ENCODE peak calls at places on chromosome 14, in four cellular contexts. One of them, this sample, is unnamed. For H3K4me1, the result is how much of the 10 kb centered on the place peaks cover.

GRCh38 chr14:96125536-96125935 is 79.1 kb upstream of the BDKRB2 start:
- DNase-seq in prostate gland: no peak
- DNase-seq in hepatocyte: no peak
- DNase-seq in colonic mucosa: peak
- DNase-seq in this sample: peak

GRCh38 chr14:32702571-32702970 is 236.1 kb upstream of the NPAS3 start:
- DNase-seq in prostate gland: peak
- DNase-seq in colonic mucosa: peak
- DNase-seq in hepatocyte: no peak
- DNase-seq in this sample: peak

GRCh38 chr14:102304611-102305506 is at the start of gene MOK:
- DNase-seq in hepatocyte: peak
- DNase-seq in colonic mucosa: peak
- DNase-seq in prostate gland: peak
- DNase-seq in this sample: peak

GRCh38 chr14:93175492-93175891 is 9.2 kb downstream of the MOAP1 start:
- DNase-seq in prostate gland: no peak
- DNase-seq in colonic mucosa: no peak
- DNase-seq in hepatocyte: no peak
- DNase-seq in this sample: no peak

GRCh38 chr14:93128785-93129459 is 13.2 kb upstream of the ITPK1 start:
- DNase-seq in colonic mucosa: no peak
- DNase-seq in prostate gland: no peak
- DNase-seq in hepatocyte: no peak
- DNase-seq in this sample: no peak

GRCh38 chr14:77573964-77574363 is 42.5 kb downstream of the SPTLC2 start:
- DNase-seq in hepatocyte: no peak
- DNase-seq in prostate gland: no peak
- DNase-seq in colonic mucosa: no peak
- DNase-seq in this sample: no peak

GRCh38 chr14:32426596-32427408 is 97.7 kb downstream of the AKAP6 start:
- DNase-seq in hepatocyte: no peak
- DNase-seq in colonic mucosa: no peak
- DNase-seq in prostate gland: no peak
- DNase-seq in this sample: no peak

GRCh38 chr14:28875937-28876910 is 109.6 kb downstream of the FOXG1 start:
- DNase-seq in colonic mucosa: no peak
- DNase-seq in prostate gland: no peak
- DNase-seq in hepatocyte: no peak
- DNase-seq in this sample: no peak

GRCh38 chr14:72738181-72738611 is 155.7 kb downstream of the DPF3 start:
- DNase-seq in prostate gland: no peak
- DNase-seq in hepatocyte: no peak
- DNase-seq in colonic mucosa: peak
- DNase-seq in this sample: no peak

GRCh38 chr14:63343878-63344277 is 25.1 kb upstream of the GPHB5 start:
- DNase-seq in prostate gland: no peak
- DNase-seq in hepatocyte: no peak
- DNase-seq in colonic mucosa: no peak
- DNase-seq in this sample: no peak

GRCh38 chr14:89507521-89507920 is 90.5 kb upstream of the FOXN3 start:
- DNase-seq in prostate gland: no peak
- DNase-seq in colonic mucosa: no peak
- DNase-seq in hepatocyte: no peak
- DNase-seq in this sample: no peak

GRCh38 chr14:20690848-20691640 is 2.5 kb downstream of the ANG start:
- DNase-seq in colonic mucosa: peak
- DNase-seq in hepatocyte: peak
- DNase-seq in prostate gland: peak
- DNase-seq in this sample: peak

GRCh38 chr14:80304125-80304766 is 92.9 kb upstream of the DIO2 start:
- DNase-seq in hepatocyte: no peak
- DNase-seq in prostate gland: no peak
- DNase-seq in colonic mucosa: no peak
- DNase-seq in this sample: no peak

GRCh38 chr14:85960781-85961180 is 430.8 kb downstream of the FLRT2 start:
- DNase-seq in prostate gland: no peak
- DNase-seq in colonic mucosa: no peak
- DNase-seq in hepatocyte: no peak
- DNase-seq in this sample: no peak

GRCh38 chr14:103401223-103402214 is 16.3 kb downstream of the MARK3 start:
- DNase-seq in colonic mucosa: no peak
- DNase-seq in prostate gland: no peak
- DNase-seq in hepatocyte: no peak
- DNase-seq in this sample: no peak

GRCh38 chr14:51219473-51220448 is 20.3 kb upstream of the TMX1 start:
- DNase-seq in prostate gland: no peak
- DNase-seq in hepatocyte: peak
- DNase-seq in colonic mucosa: no peak
- DNase-seq in this sample: peak

GRCh38 chr14:51750542-51750941 is 98.8 kb downstream of the FRMD6 start:
- DNase-seq in hepatocyte: no peak
- DNase-seq in colonic mucosa: no peak
- DNase-seq in prostate gland: peak
- DNase-seq in this sample: no peak

GRCh38 chr14:23183479-23183878 is at the start of gene SLC7A8:
- DNase-seq in colonic mucosa: peak
- DNase-seq in prostate gland: peak
- DNase-seq in hepatocyte: peak
- DNase-seq in this sample: peak

GRCh38 chr14:91119556-91120311 is 5.9 kb downstream of the DGLUCY start:
- DNase-seq in hepatocyte: no peak
- DNase-seq in prostate gland: no peak
- DNase-seq in colonic mucosa: peak
- DNase-seq in this sample: no peak

GRCh38 chr14:101665478-101666078 is 95.9 kb upstream of the PPP2R5C start:
- DNase-seq in colonic mucosa: peak
- DNase-seq in prostate gland: no peak
- DNase-seq in hepatocyte: peak
- DNase-seq in this sample: no peak

GRCh38 chr14:77139540-77140342 is 1.9 kb downstream of the ZDHHC22 start:
- DNase-seq in colonic mucosa: peak
- DNase-seq in hepatocyte: peak
- DNase-seq in prostate gland: no peak
- DNase-seq in this sample: no peak

GRCh38 chr14:104244221-104245011 is 106.0 kb downstream of the KIF26A start:
- DNase-seq in prostate gland: no peak
- DNase-seq in colonic mucosa: no peak
- DNase-seq in hepatocyte: no peak
- DNase-seq in this sample: no peak

GRCh38 chr14:50967104-50967503 is 22.8 kb upstream of the PYGL start:
- DNase-seq in prostate gland: no peak
- DNase-seq in hepatocyte: no peak
- DNase-seq in colonic mucosa: no peak
- DNase-seq in this sample: no peak

GRCh38 chr14:65206448-65207096 is 104.3 kb upstream of the MAX start:
- DNase-seq in colonic mucosa: no peak
- DNase-seq in hepatocyte: no peak
- DNase-seq in prostate gland: no peak
- DNase-seq in this sample: no peak

GRCh38 chr14:80955434-80955939 is at the start of gene TSHR:
- DNase-seq in prostate gland: no peak
- DNase-seq in hepatocyte: no peak
- DNase-seq in colonic mucosa: no peak
- DNase-seq in this sample: peak

GRCh38 chr14:38210168-38210567 is 2.5 kb downstream of the SSTR1 start:
- DNase-seq in hepatocyte: peak
- DNase-seq in colonic mucosa: no peak
- DNase-seq in prostate gland: no peak
- DNase-seq in this sample: no peak

GRCh38 chr14:63747836-63748235 is 20.0 kb upstream of the SGPP1 start:
- DNase-seq in prostate gland: no peak
- DNase-seq in colonic mucosa: no peak
- DNase-seq in hepatocyte: no peak
- DNase-seq in this sample: no peak

GRCh38 chr14:73007835-73008234 is 19.1 kb downstream of the ZFYVE1 start:
- DNase-seq in prostate gland: no peak
- DNase-seq in colonic mucosa: no peak
- DNase-seq in hepatocyte: peak
- DNase-seq in this sample: peak

GRCh38 chr14:24132061-24132685 is 1.7 kb downstream of the FITM1 start:
- DNase-seq in colonic mucosa: no peak
- DNase-seq in hepatocyte: no peak
- DNase-seq in prostate gland: no peak
- DNase-seq in this sample: peak

DNA sequence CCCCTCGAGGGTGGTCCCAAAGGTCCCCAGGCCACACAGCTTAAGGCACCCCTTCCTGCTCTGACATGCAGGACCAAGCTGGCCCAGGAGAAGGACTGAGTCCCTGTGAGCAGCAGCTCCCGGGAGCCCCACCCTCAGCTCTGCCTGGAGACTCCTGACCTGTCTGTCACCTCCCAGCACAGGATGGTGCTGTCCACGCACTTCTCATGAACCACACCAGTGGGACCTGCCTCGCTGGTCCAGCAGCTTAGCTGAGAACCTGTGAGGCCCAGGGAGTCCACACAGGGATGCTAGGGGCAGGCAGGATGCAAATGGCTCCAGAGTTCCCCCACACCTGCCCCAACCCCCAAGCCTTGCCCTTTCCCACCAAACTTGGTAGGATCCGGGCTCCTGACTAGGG is 27.7 kb downstream of the CCDC85C start:
- DNase-seq in hepatocyte: no peak
- DNase-seq in prostate gland: no peak
- DNase-seq in colonic mucosa: no peak
- DNase-seq in this sample: peak
- H3K4me1 ChIP-seq in hepatocyte: half or more
- H3K4me1 ChIP-seq in prostate gland: half or more
- H3K4me1 ChIP-seq in colonic mucosa: half or more
- H3K4me1 ChIP-seq in this sample: half or more

DNA sequence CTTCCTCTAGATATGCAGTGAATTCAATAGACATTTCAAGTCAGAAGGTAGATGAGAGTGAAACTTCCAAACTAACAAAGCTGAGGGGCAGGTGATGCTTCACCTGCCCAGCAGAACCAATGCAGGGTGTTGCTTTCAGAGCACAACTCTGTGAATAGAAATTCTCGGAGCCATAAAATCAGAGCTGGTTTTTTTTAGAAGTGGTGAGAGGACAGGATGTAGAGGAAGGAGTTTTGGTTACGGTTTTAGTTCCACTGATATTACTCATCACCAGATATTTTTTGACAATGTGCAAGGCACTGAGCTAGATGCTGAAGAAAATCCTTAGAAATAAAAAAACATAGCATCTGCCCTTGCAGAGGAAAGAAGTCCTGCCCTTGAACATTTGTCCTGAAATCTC is 62.2 kb downstream of the BMP4 start:
- DNase-seq in colonic mucosa: no peak
- DNase-seq in hepatocyte: no peak
- DNase-seq in prostate gland: no peak
- DNase-seq in this sample: no peak
- H3K4me3 ChIP-seq in colonic mucosa: no peak
- H3K4me3 ChIP-seq in hepatocyte: no peak
- H3K4me3 ChIP-seq in prostate gland: no peak
- H3K4me3 ChIP-seq in this sample: no peak

GRCh38 chr14:105283028-105283427 is 17.8 kb downstream of the BRF1 start:
- DNase-seq in hepatocyte: no peak
- DNase-seq in colonic mucosa: no peak
- DNase-seq in prostate gland: no peak
- DNase-seq in this sample: no peak
- H3K27ac ChIP-seq in hepatocyte: no peak
- H3K27ac ChIP-seq in colonic mucosa: no peak
- H3K27ac ChIP-seq in prostate gland: no peak
- H3K27ac ChIP-seq in this sample: no peak

GRCh38 chr14:49160983-49161382 is 425.2 kb downstream of the RPS29 start:
- DNase-seq in hepatocyte: no peak
- DNase-seq in colonic mucosa: no peak
- DNase-seq in prostate gland: no peak
- DNase-seq in this sample: no peak
- H3K4me1 ChIP-seq in hepatocyte: under half
- H3K4me1 ChIP-seq in colonic mucosa: under half
- H3K4me1 ChIP-seq in prostate gland: under half
- H3K4me1 ChIP-seq in this sample: under half

DNA sequence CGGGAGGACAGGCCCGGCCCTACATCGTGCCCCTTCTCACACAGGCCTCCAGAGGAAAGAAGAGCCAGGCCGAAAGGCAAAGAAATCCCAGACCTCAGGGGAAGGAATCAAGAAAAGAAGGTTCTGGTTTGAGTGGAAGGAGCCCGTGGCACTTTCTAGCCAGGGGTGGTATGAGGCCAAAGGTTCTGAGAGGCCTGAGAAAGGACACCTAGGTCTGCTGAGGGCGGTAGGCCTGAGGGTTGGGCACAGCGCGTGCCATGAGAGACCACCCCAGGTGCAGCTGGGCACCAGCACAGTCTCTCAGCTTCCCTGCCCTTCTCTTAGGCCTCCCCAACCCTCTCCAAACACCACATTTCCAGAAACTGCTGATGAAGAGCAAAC is 185.0 kb downstream of the ZFP36L1 start:
- DNase-seq in hepatocyte: no peak
- DNase-seq in colonic mucosa: no peak
- DNase-seq in prostate gland: no peak
- DNase-seq in this sample: no peak
- H3K4me3 ChIP-seq in hepatocyte: no peak
- H3K4me3 ChIP-seq in colonic mucosa: no peak
- H3K4me3 ChIP-seq in prostate gland: no peak
- H3K4me3 ChIP-seq in this sample: no peak